ENCODE peak calls at places on chromosomes 5 and 9, in eight cellular contexts. G is H9, W is mammary epithelial cell, E is H1, K is neural progenitor cell, B is SK-N-SH, Z is NT2/D1, L is endothelial cell of umbilical vein. A is an unnamed sample.

GRCh38 chr9:94591876-94592275 is 1.7 kb downstream of the FBP2 start:
- DNase-seq in G (no peak), W (no peak), E (no peak), K (no peak), B (peak), Z (no peak), L (no peak), A (no peak)

GRCh38 chr5:95446009-95446408 is 54.8 kb downstream of the FAM81B start:
- DNase-seq in G (no peak), W (peak), E (no peak), K (no peak), B (no peak), Z (no peak), L (no peak), A (peak)

GRCh38 chr9:35906923-35907699 is 1.1 kb downstream of the HRCT1 start:
- DNase-seq in G (no peak), W (peak), E (no peak), K (peak), B (no peak), Z (peak), L (peak), A (peak)

GRCh38 chr5:92102313-92102712 is 719.2 kb upstream of the ARRDC3 start:
- DNase-seq in G (no peak), W (no peak), E (no peak), K (no peak), B (no peak), Z (no peak), L (no peak), A (no peak)

GRCh38 chr9:38020251-38021076 is 48.6 kb downstream of the SHB start:
- DNase-seq in G (no peak), W (no peak), E (no peak), K (no peak), B (no peak), Z (no peak), L (peak), A (no peak)

GRCh38 chr9:92896037-92896436 is 18.2 kb upstream of the ZNF484 start:
- DNase-seq in G (no peak), W (no peak), E (peak), K (no peak), B (no peak), Z (no peak), L (no peak), A (no peak)

GRCh38 chr5:154972476-154973080 is 31.7 kb downstream of the MRPL22 start:
- DNase-seq in G (peak), W (peak), E (peak), K (peak), B (peak), Z (peak), L (peak), A (peak)

GRCh38 chr5:28580616-28581015 is 1542.2 kb upstream of the CDH9 start:
- DNase-seq in G (no peak), W (peak), E (no peak), K (no peak), B (no peak), Z (no peak), L (no peak), A (peak)

GRCh38 chr9:87909310-87910041 is 8.3 kb upstream of the SPATA31C1 start:
- DNase-seq in G (peak), W (no peak), E (peak), K (no peak), B (no peak), Z (no peak), L (no peak), A (no peak)

GRCh38 chr5:173969167-173970049 is 19.6 kb upstream of the C5orf47 start:
- DNase-seq in G (no peak), W (no peak), E (no peak), K (peak), B (no peak), Z (no peak), L (no peak), A (peak)

GRCh38 chr5:77210091-77211012 is at the start of gene PDE8B:
- DNase-seq in G (peak), W (no peak), E (peak), K (peak), B (peak), Z (no peak), L (no peak), A (peak)

GRCh38 chr5:105836263-105836662 is 1834.5 kb downstream of the EFNA5 start:
- DNase-seq in G (no peak), W (no peak), E (no peak), K (no peak), B (no peak), Z (no peak), L (no peak), A (peak)

GRCh38 chr5:39896104-39896503 is 471.3 kb upstream of the DAB2 start:
- DNase-seq in G (no peak), W (no peak), E (no peak), K (no peak), B (no peak), Z (no peak), L (no peak), A (no peak)

GRCh38 chr5:114361724-114362196 is at the start of gene KCNN2:
- DNase-seq in G (peak), W (peak), E (no peak), K (peak), B (peak), Z (peak), L (peak), A (peak)

GRCh38 chr5:55541056-55541635 is 6.4 kb upstream of the PLPP1 start:
- DNase-seq in G (no peak), W (no peak), E (no peak), K (no peak), B (no peak), Z (no peak), L (no peak), A (no peak)

GRCh38 chr5:72233835-72234234 is 86.2 kb downstream of the MRPS27 start:
- DNase-seq in G (no peak), W (no peak), E (no peak), K (no peak), B (no peak), Z (no peak), L (peak), A (no peak)

GRCh38 chr5:9850456-9850855 is 220.3 kb upstream of the TAS2R1 start:
- DNase-seq in G (no peak), W (no peak), E (no peak), K (no peak), B (no peak), Z (no peak), L (no peak), A (no peak)

GRCh38 chr5:61626639-61627282 is 294.7 kb downstream of the ZSWIM6 start:
- DNase-seq in G (no peak), W (no peak), E (no peak), K (no peak), B (no peak), Z (no peak), L (no peak), A (no peak)

GRCh38 chr9:6142816-6143454 is 72.7 kb upstream of the IL33 start:
- DNase-seq in G (no peak), W (no peak), E (no peak), K (no peak), B (no peak), Z (no peak), L (no peak), A (no peak)

GRCh38 chr5:95712347-95712958 is 18.7 kb upstream of the RHOBTB3 start:
- DNase-seq in G (no peak), W (peak), E (no peak), K (no peak), B (peak), Z (no peak), L (peak), A (peak)

GRCh38 chr5:93741136-93741811 is at the start of gene POU5F2:
- DNase-seq in G (peak), W (no peak), E (peak), K (no peak), B (peak), Z (no peak), L (no peak), A (no peak)

GRCh38 chr5:34658023-34658422 is 1.9 kb downstream of the RAI14 start:
- DNase-seq in G (no peak), W (no peak), E (no peak), K (no peak), B (peak), Z (no peak), L (no peak), A (peak)

GRCh38 chr9:109478204-109478563 is 19.9 kb downstream of the PTPN3 start:
- DNase-seq in G (no peak), W (no peak), E (no peak), K (no peak), B (no peak), Z (no peak), L (no peak), A (no peak)

GRCh38 chr9:113176748-113177147 is 25.9 kb downstream of the SLC31A2 start:
- DNase-seq in G (no peak), W (no peak), E (no peak), K (no peak), B (no peak), Z (no peak), L (no peak), A (no peak)

GRCh38 chr9:19161257-19162025 is 34.1 kb upstream of the PLIN2 start:
- DNase-seq in G (no peak), W (peak), E (no peak), K (no peak), B (no peak), Z (no peak), L (peak), A (peak)

GRCh38 chr5:13524931-13525330 is 419.6 kb downstream of the DNAH5 start:
- DNase-seq in G (no peak), W (no peak), E (no peak), K (no peak), B (no peak), Z (no peak), L (no peak), A (no peak)

GRCh38 chr5:73694089-73694488 is 68.1 kb downstream of the ARHGEF28 start:
- DNase-seq in G (no peak), W (no peak), E (no peak), K (no peak), B (no peak), Z (no peak), L (no peak), A (peak)

GRCh38 chr5:18281947-18282557 is 647.8 kb downstream of the TAF11L14 start:
- DNase-seq in G (no peak), W (peak), E (no peak), K (peak), B (peak), Z (no peak), L (peak), A (peak)

GRCh38 chr5:4862500-4862899 is 277.6 kb upstream of the ADAMTS16 start:
- DNase-seq in G (no peak), W (peak), E (no peak), K (peak), B (peak), Z (peak), L (peak), A (peak)

GRCh38 chr5:127909078-127909477 is 174.5 kb upstream of the SLC12A2 start:
- DNase-seq in G (peak), W (peak), E (no peak), K (peak), B (peak), Z (peak), L (peak), A (peak)

GRCh38 chr9:88954073-88954472 is 37.2 kb upstream of the S1PR3 start:
- DNase-seq in G (no peak), W (peak), E (no peak), K (no peak), B (no peak), Z (no peak), L (no peak), A (peak)

GRCh38 chr9:115208503-115208902 is 90.5 kb upstream of the TNC start:
- DNase-seq in G (no peak), W (peak), E (no peak), K (no peak), B (no peak), Z (no peak), L (no peak), A (peak)

GRCh38 chr5:153781325-153781724 is 257.4 kb downstream of the FAM114A2 start:
- DNase-seq in G (no peak), W (no peak), E (no peak), K (no peak), B (no peak), Z (no peak), L (no peak), A (no peak)

GRCh38 chr9:27485158-27485557 is 38.9 kb upstream of the IFNK start:
- DNase-seq in G (no peak), W (no peak), E (no peak), K (no peak), B (no peak), Z (no peak), L (no peak), A (no peak)

GRCh38 chr5:27511061-27511460 is 472.7 kb upstream of the CDH9 start:
- DNase-seq in G (no peak), W (no peak), E (no peak), K (no peak), B (no peak), Z (no peak), L (no peak), A (no peak)

GRCh38 chr9:79801459-79801858 is 229.7 kb downstream of the TLE4 start:
- DNase-seq in G (no peak), W (no peak), E (no peak), K (no peak), B (no peak), Z (no peak), L (peak), A (no peak)

GRCh38 chr9:125600194-125600593 is 106.8 kb downstream of the MAPKAP1 start:
- DNase-seq in G (no peak), W (no peak), E (no peak), K (no peak), B (no peak), Z (no peak), L (no peak), A (peak)

DNA sequence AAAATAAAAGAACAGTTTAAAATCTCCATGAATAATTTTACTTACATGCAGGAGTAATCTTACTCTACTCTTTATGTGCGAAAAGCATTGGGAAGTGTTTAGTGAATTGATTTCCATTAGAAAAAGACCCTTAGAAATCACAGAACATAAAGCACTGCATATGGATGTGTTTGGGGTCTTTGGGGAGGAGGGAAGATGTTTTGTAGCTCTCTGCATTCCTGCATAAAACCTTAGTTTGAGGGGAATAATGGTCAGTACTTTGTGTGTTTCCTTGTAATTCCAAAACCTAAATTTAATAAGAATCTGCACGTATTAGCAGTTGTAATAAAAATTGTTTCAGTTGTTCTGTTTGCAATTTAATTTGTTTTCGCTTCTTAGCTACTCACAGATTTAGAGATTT is 143.6 kb downstream of the SMARCA2 start:
- DNase-seq in G (no peak), W (no peak), E (no peak), K (no peak), B (no peak), Z (no peak), L (no peak), A (peak)
- H3K9ac ChIP-seq in G (no peak), W (peak), E (no peak), K (peak), B (peak), Z (peak), L (peak), A (peak)

GRCh38 chr5:159207222-159207615 is 2.1 kb downstream of the RNF145 start:
- DNase-seq in G (no peak), W (no peak), E (no peak), K (no peak), B (no peak), Z (no peak), L (no peak), A (no peak)
- H3K9ac ChIP-seq in G (peak), W (peak), E (no peak), K (peak), B (peak), Z (peak), L (peak), A (peak)

DNA sequence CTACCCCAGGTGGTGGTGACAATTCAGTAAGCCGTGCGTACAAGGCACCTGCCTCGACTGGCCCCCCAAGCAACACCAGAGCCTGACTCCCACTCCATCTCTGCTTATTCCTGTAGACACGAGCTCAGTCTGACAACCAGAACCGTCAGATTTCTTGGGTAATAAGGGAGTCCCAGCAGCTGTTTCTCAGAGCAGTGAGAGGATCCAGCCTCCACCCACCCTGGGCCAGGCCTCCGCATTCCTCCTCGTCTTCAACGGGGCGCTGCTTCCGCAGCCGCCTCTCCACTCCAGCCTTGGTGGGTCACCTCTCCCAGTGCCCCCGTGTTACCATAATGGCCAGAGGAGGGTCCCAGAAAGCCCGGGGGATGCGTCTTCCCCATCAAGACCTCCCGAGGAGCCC is 27.7 kb upstream of the GFPT2 start:
- DNase-seq in G (no peak), W (no peak), E (no peak), K (no peak), B (no peak), Z (no peak), L (no peak), A (no peak)
- H3K9ac ChIP-seq in G (no peak), W (no peak), E (no peak), K (no peak), B (no peak), Z (no peak), L (no peak), A (no peak)

GRCh38 chr9:127924736-127925444 is 5.7 kb downstream of the PIP5KL1 start:
- DNase-seq in G (no peak), W (no peak), E (no peak), K (no peak), B (no peak), Z (no peak), L (no peak), A (no peak)

GRCh38 chr9:127927457-127928231 is 2.9 kb downstream of the PIP5KL1 start:
- DNase-seq in G (peak), W (peak), E (peak), K (peak), B (no peak), Z (peak), L (no peak), A (no peak)

GRCh38 chr9:127925959-127926949 is 4.3 kb downstream of the PIP5KL1 start:
- DNase-seq in G (no peak), W (no peak), E (no peak), K (no peak), B (no peak), Z (no peak), L (no peak), A (no peak)

GRCh38 chr9:127928232-127929043 is 2.1 kb downstream of the PIP5KL1 start:
- DNase-seq in G (peak), W (no peak), E (no peak), K (no peak), B (no peak), Z (no peak), L (no peak), A (no peak)

DNA sequence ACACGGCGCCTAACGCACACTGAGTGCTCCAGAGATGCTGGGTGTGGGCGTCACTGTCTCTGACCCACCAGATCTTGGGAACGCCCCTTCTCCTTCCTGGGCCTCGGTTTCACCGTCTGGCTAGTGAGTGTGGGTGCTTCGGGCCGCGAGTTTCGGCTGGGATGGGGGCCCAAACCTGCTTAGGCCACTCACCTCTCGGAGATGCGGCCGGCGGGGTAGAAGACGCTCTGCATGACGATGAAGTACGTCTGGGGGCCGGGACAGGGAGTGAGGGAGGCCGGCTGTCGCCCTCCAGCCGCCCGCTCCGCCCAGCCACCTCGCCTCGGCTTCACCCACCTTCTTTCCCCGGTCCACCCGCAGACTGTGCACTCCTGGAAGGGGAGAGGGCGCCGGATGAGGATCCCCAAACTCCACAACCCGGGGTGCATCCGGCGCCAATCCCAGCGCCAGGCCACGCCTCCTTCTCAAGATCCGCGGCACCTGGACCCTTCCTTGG is 3.6 kb downstream of the PIP5KL1 start:
- DNase-seq in G (no peak), W (peak), E (no peak), K (no peak), B (no peak), Z (no peak), L (no peak), A (no peak)
- H3K9ac ChIP-seq in G (peak), W (peak), E (peak), K (no peak), B (no peak), Z (peak), L (no peak), A (peak)

DNA sequence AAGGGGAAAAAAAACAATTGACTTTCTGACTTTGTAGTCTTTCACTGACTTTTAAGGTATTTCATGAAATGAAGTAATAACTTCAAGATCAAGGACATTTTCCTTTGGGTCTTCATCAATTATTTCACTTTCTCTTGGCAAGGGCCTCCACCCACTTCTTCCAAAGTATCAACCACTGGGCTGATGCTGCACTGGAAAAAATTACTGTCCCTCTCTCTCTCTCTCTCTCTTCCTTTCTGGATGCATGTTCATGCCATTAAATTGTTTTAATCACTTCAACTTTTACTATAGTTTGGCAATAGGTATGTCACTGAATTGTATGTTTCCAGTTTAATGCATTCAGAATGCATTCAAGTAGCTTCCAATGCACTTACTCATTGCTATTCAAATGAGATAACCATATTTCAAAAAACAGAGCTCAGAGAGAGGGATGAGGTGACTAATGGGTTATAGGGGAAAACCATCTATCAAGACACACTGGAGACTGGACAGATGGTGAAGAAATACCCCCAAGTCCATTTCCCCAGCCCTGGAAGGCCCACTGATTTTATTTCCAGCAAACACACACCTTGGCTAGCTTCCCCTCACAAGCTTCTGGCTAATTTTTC is 585.3 kb downstream of the EBF1 start:
- DNase-seq in G (no peak), W (peak), E (no peak), K (no peak), B (no peak), Z (no peak), L (no peak), A (peak)
- H3K9ac ChIP-seq in G (no peak), W (no peak), E (no peak), K (no peak), B (no peak), Z (no peak), L (no peak), A (peak)

GRCh38 chr5:111461934-111462333 is 50.4 kb downstream of the STARD4 start:
- DNase-seq in G (no peak), W (no peak), E (no peak), K (no peak), B (no peak), Z (no peak), L (no peak), A (no peak)
- H3K9ac ChIP-seq in G (no peak), W (no peak), E (no peak), K (no peak), B (no peak), Z (no peak), L (no peak), A (no peak)

DNA sequence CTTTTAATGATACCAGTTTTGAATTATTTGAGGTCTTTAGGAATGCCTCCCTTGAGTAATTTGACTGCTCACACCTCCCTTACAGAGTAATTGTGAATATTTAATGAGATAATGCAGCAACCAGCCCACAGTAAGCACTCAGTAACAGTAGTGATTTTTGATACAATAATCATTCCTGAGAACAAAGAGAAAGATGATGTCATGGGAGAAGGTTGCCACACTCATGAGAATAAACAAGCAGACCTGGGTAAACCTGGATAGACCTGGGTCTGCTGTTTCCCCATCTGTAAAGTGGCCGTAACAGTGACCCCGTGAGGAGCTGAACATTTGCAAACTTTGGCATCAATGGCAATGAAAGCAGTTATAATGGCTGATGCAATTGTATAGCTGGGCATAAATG is 4.2 kb downstream of the C1QTNF2 start:
- DNase-seq in G (no peak), W (no peak), E (no peak), K (no peak), B (no peak), Z (no peak), L (no peak), A (no peak)
- H3K9ac ChIP-seq in G (no peak), W (no peak), E (no peak), K (no peak), B (no peak), Z (no peak), L (no peak), A (no peak)

GRCh38 chr5:145923405-145923804 is 13.0 kb upstream of the SH3RF2 start:
- DNase-seq in G (no peak), W (no peak), E (no peak), K (no peak), B (no peak), Z (no peak), L (no peak), A (no peak)
- H3K9ac ChIP-seq in G (no peak), W (no peak), E (no peak), K (no peak), B (no peak), Z (no peak), L (no peak), A (no peak)

A was measured in adipocyte.